ENCODE peak calls at places on chromosomes 7 and 10, in six cellular contexts. One of them, this sample, is unnamed.
A peak's percentile ranks its signal among the peaks of the same experiment; 100 is the strongest.

GRCh38 chr10:24156686-24157085 is 52.3 kb upstream of the KIAA1217 start:
- DNase-seq in mammary epithelial cell: peak; percentile 50
- DNase-seq in colonic mucosa: no peak
- DNase-seq in HCT116: no peak
- DNase-seq in fibroblast of pulmonary artery: peak; percentile 3
- DNase-seq in HFF-Myc: no peak
- DNase-seq in this sample: peak; percentile 5

GRCh38 chr7:123748171-123748733 is 551 bp downstream of the WASL start:
- DNase-seq in mammary epithelial cell: peak; percentile 41
- DNase-seq in colonic mucosa: peak; percentile 53
- DNase-seq in HCT116: no peak
- DNase-seq in fibroblast of pulmonary artery: peak; percentile 33
- DNase-seq in HFF-Myc: no peak
- DNase-seq in this sample: peak; percentile 30

GRCh38 chr7:69992938-69993337 is 394.7 kb downstream of the AUTS2 start:
- DNase-seq in mammary epithelial cell: no peak
- DNase-seq in colonic mucosa: no peak
- DNase-seq in HCT116: no peak
- DNase-seq in fibroblast of pulmonary artery: no peak
- DNase-seq in HFF-Myc: no peak
- DNase-seq in this sample: no peak

GRCh38 chr7:25519962-25520562 is 291.8 kb upstream of the NPVF start:
- DNase-seq in mammary epithelial cell: no peak
- DNase-seq in colonic mucosa: no peak
- DNase-seq in HCT116: no peak
- DNase-seq in fibroblast of pulmonary artery: no peak
- DNase-seq in HFF-Myc: no peak
- DNase-seq in this sample: no peak

GRCh38 chr7:107506683-107507339 is 37.0 kb downstream of the GPR22 start:
- DNase-seq in mammary epithelial cell: peak; percentile 91
- DNase-seq in colonic mucosa: peak; percentile 91
- DNase-seq in HCT116: peak; percentile 28
- DNase-seq in fibroblast of pulmonary artery: peak; percentile 21
- DNase-seq in HFF-Myc: no peak
- DNase-seq in this sample: peak; percentile 21

GRCh38 chr7:109793-110556 is 82.4 kb upstream of the FAM20C start:
- DNase-seq in mammary epithelial cell: no peak
- DNase-seq in colonic mucosa: no peak
- DNase-seq in HCT116: no peak
- DNase-seq in fibroblast of pulmonary artery: no peak
- DNase-seq in HFF-Myc: no peak
- DNase-seq in this sample: no peak

GRCh38 chr7:70630647-70631457 is 501.1 kb upstream of the GALNT17 start:
- DNase-seq in mammary epithelial cell: no peak
- DNase-seq in colonic mucosa: no peak
- DNase-seq in HCT116: no peak
- DNase-seq in fibroblast of pulmonary artery: peak; percentile 6
- DNase-seq in HFF-Myc: no peak
- DNase-seq in this sample: peak; percentile 49

GRCh38 chr10:30730306-30730705 is 100.8 kb upstream of the LYZL2 start:
- DNase-seq in mammary epithelial cell: no peak
- DNase-seq in colonic mucosa: no peak
- DNase-seq in HCT116: no peak
- DNase-seq in fibroblast of pulmonary artery: no peak
- DNase-seq in HFF-Myc: no peak
- DNase-seq in this sample: peak; percentile 10

GRCh38 chr10:44180321-44181154 is 204.4 kb downstream of the CXCL12 start:
- DNase-seq in mammary epithelial cell: peak; percentile 17
- DNase-seq in colonic mucosa: no peak
- DNase-seq in HCT116: no peak
- DNase-seq in fibroblast of pulmonary artery: peak; percentile 79
- DNase-seq in HFF-Myc: peak; percentile 98
- DNase-seq in this sample: peak; percentile 97

GRCh38 chr10:71753091-71753959 is 20.0 kb downstream of the VSIR start:
- DNase-seq in mammary epithelial cell: no peak
- DNase-seq in colonic mucosa: peak; percentile 63
- DNase-seq in HCT116: no peak
- DNase-seq in fibroblast of pulmonary artery: no peak
- DNase-seq in HFF-Myc: no peak
- DNase-seq in this sample: no peak

GRCh38 chr7:603152-603941 is 83.7 kb upstream of the PDGFA start:
- DNase-seq in mammary epithelial cell: no peak
- DNase-seq in colonic mucosa: no peak
- DNase-seq in HCT116: no peak
- DNase-seq in fibroblast of pulmonary artery: no peak
- DNase-seq in HFF-Myc: no peak
- DNase-seq in this sample: no peak

GRCh38 chr7:107453388-107453787 is 16.5 kb upstream of the GPR22 start:
- DNase-seq in mammary epithelial cell: no peak
- DNase-seq in colonic mucosa: no peak
- DNase-seq in HCT116: no peak
- DNase-seq in fibroblast of pulmonary artery: no peak
- DNase-seq in HFF-Myc: no peak
- DNase-seq in this sample: no peak

GRCh38 chr10:7029672-7030071 is 381.2 kb downstream of the SFMBT2 start:
- DNase-seq in mammary epithelial cell: no peak
- DNase-seq in colonic mucosa: no peak
- DNase-seq in HCT116: no peak
- DNase-seq in fibroblast of pulmonary artery: no peak
- DNase-seq in HFF-Myc: no peak
- DNase-seq in this sample: no peak

GRCh38 chr7:112201421-112201820 is 4.8 kb downstream of the DOCK4 start:
- DNase-seq in mammary epithelial cell: peak; percentile 42
- DNase-seq in colonic mucosa: no peak
- DNase-seq in HCT116: no peak
- DNase-seq in fibroblast of pulmonary artery: peak; percentile 58
- DNase-seq in HFF-Myc: peak; percentile 93
- DNase-seq in this sample: peak; percentile 95

GRCh38 chr7:110587294-110587693 is 503.6 kb upstream of the LRRN3 start:
- DNase-seq in mammary epithelial cell: no peak
- DNase-seq in colonic mucosa: no peak
- DNase-seq in HCT116: no peak
- DNase-seq in fibroblast of pulmonary artery: no peak
- DNase-seq in HFF-Myc: no peak
- DNase-seq in this sample: no peak

GRCh38 chr7:1843271-1843861 is 173.3 kb downstream of the ELFN1 start:
- DNase-seq in mammary epithelial cell: no peak
- DNase-seq in colonic mucosa: no peak
- DNase-seq in HCT116: no peak
- DNase-seq in fibroblast of pulmonary artery: no peak
- DNase-seq in HFF-Myc: peak; percentile 46
- DNase-seq in this sample: no peak

GRCh38 chr7:124550036-124550435 is 215.6 kb downstream of the GPR37 start:
- DNase-seq in mammary epithelial cell: no peak
- DNase-seq in colonic mucosa: no peak
- DNase-seq in HCT116: no peak
- DNase-seq in fibroblast of pulmonary artery: no peak
- DNase-seq in HFF-Myc: no peak
- DNase-seq in this sample: peak; percentile 2

GRCh38 chr10:47329905-47330304 is 7.7 kb downstream of the GDF2 start:
- DNase-seq in mammary epithelial cell: no peak
- DNase-seq in colonic mucosa: no peak
- DNase-seq in HCT116: no peak
- DNase-seq in fibroblast of pulmonary artery: no peak
- DNase-seq in HFF-Myc: no peak
- DNase-seq in this sample: no peak

GRCh38 chr7:150406565-150407421 is 27.7 kb downstream of the ZNF775 start:
- DNase-seq in mammary epithelial cell: no peak
- DNase-seq in colonic mucosa: peak; percentile 65
- DNase-seq in HCT116: no peak
- DNase-seq in fibroblast of pulmonary artery: no peak
- DNase-seq in HFF-Myc: no peak
- DNase-seq in this sample: no peak

GRCh38 chr7:119720541-119720940 is 552.4 kb upstream of the KCND2 start:
- DNase-seq in mammary epithelial cell: peak; percentile 68
- DNase-seq in colonic mucosa: no peak
- DNase-seq in HCT116: peak; percentile 32
- DNase-seq in fibroblast of pulmonary artery: peak; percentile 92
- DNase-seq in HFF-Myc: peak; percentile 14
- DNase-seq in this sample: peak; percentile 94

DNA sequence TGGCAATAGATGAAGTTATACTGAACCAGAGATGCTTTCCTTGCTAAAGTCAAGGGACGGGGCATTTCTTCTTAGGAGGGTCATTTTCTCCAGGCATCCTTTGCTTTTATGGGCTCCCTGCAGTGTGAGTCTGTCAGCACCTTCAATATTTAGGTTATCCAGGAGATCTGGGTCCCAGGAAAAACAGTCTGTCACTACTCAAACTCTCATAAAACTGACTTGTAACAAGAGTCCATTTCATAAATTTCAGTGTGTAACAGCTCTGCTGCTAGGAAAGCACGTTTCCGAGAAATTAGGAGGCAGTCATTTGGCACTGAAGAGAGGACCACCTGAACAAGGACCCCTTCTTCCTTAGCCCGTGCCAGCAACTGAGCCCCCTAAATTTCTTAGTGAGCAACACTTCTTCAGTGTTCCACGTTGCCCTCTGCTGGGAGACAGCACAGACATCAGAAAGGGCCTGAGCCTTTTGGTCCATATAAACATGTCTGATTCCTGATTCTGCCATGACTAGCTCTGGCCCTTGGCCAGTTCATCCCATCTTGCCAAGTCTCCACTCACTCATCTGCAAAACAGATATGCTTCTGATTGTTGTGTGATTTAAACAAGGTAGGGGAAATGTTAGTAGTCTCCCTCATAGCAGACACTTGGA is 7.2 kb downstream of the GCC1 start:
- DNase-seq in mammary epithelial cell: no peak
- DNase-seq in colonic mucosa: no peak
- DNase-seq in HCT116: no peak
- DNase-seq in fibroblast of pulmonary artery: peak; percentile 33
- DNase-seq in HFF-Myc: no peak
- DNase-seq in this sample: peak; percentile 81
- TF ChIP-seq CTCF in mammary epithelial cell: peak; percentile 1
- TF ChIP-seq CTCF in colonic mucosa: no peak
- TF ChIP-seq CTCF in HCT116: peak; percentile 13
- TF ChIP-seq CTCF in fibroblast of pulmonary artery: peak; percentile 35
- TF ChIP-seq CTCF in HFF-Myc: peak; percentile 22
- TF ChIP-seq CTCF in this sample: peak; percentile 44

GRCh38 chr7:47336178-47337020 is 245.5 kb downstream of the TNS3 start:
- DNase-seq in mammary epithelial cell: peak; percentile 95
- DNase-seq in colonic mucosa: no peak
- DNase-seq in HCT116: no peak
- DNase-seq in fibroblast of pulmonary artery: peak; percentile 32
- DNase-seq in HFF-Myc: no peak
- DNase-seq in this sample: peak; percentile 67

GRCh38 chr7:47338031-47338430 is 243.9 kb downstream of the TNS3 start:
- DNase-seq in mammary epithelial cell: no peak
- DNase-seq in colonic mucosa: no peak
- DNase-seq in HCT116: no peak
- DNase-seq in fibroblast of pulmonary artery: peak; percentile 11
- DNase-seq in HFF-Myc: no peak
- DNase-seq in this sample: peak; percentile 35

GRCh38 chr7:47335557-47336177 is 246.2 kb downstream of the TNS3 start:
- DNase-seq in mammary epithelial cell: no peak
- DNase-seq in colonic mucosa: no peak
- DNase-seq in HCT116: no peak
- DNase-seq in fibroblast of pulmonary artery: no peak
- DNase-seq in HFF-Myc: no peak
- DNase-seq in this sample: no peak

GRCh38 chr7:47337021-47337492 is 244.9 kb downstream of the TNS3 start:
- DNase-seq in mammary epithelial cell: no peak
- DNase-seq in colonic mucosa: no peak
- DNase-seq in HCT116: no peak
- DNase-seq in fibroblast of pulmonary artery: no peak
- DNase-seq in HFF-Myc: no peak
- DNase-seq in this sample: no peak

DNA sequence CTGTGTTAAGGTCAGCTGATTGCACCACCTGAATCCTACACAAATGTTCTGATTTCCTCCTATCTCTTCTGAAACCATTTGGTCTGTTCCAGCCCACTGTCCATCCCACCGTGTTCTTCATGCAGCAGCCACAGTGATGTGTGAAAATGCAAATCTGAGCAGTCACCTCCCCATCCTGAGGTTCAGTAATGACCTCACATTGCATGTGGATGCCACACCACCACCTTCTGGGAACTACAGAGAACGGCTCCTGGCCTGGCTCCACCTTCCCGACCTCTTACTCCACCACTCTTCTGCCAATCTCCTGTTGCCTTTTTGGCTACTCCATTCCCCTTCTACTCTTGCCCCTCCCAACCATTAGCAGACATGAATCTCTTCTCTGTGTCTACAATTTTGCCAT is 244.4 kb downstream of the TNS3 start:
- DNase-seq in mammary epithelial cell: no peak
- DNase-seq in colonic mucosa: no peak
- DNase-seq in HCT116: no peak
- DNase-seq in fibroblast of pulmonary artery: no peak
- DNase-seq in HFF-Myc: no peak
- DNase-seq in this sample: peak; percentile 20
- TF ChIP-seq CTCF in mammary epithelial cell: peak; percentile 40
- TF ChIP-seq CTCF in colonic mucosa: no peak
- TF ChIP-seq CTCF in HCT116: no peak
- TF ChIP-seq CTCF in fibroblast of pulmonary artery: no peak
- TF ChIP-seq CTCF in HFF-Myc: no peak
- TF ChIP-seq CTCF in this sample: no peak

DNA sequence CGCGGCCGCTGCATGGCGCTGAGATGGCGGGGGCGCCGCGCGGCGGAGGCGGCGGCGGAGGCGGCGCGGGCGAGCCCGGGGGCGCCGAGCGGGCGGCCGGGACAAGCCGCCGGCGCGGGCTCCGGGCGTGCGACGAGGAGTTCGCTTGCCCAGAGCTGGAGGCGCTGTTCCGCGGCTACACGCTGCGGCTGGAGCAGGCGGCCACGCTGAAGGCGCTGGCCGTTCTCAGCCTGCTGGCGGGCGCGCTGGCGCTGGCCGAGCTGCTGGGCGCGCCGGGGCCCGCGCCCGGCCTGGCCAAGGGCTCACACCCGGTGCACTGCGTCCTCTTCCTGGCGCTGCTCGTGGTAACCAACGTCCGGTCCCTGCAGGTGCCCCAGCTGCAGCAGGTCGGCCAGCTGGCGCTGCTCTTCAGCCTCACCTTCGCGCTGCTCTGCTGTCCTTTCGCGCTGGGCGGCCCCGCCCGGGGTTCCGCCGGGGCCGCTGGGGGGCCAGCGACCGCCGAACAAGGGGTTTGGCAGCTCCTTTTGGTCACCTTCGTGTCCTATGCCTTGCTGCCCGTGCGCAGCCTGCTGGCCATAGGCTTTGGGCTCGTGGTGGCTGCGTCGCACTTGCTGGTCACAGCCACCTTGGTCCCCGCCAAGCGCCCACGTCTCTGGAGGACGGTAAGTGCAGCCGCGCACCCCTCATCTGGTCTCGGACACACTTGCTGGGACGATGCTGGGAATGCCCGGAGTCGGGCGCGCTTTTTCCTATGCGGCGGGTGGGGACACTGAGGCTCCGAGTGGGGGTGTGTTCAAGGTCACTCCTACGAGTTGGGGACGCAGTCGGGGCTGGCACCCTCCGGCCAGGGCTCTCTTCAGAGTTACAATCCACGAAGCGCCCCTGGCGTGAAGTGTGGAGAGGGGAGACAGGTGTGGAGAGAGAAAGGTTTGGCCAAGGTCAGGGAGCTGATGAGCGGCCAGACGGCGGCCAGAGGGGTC is 643 bp downstream of the ADCY1 start:
- DNase-seq in mammary epithelial cell: peak; percentile 21
- DNase-seq in colonic mucosa: no peak
- DNase-seq in HCT116: no peak
- DNase-seq in fibroblast of pulmonary artery: peak; percentile 42
- DNase-seq in HFF-Myc: no peak
- DNase-seq in this sample: peak; percentile 43
- TF ChIP-seq CTCF in mammary epithelial cell: no peak
- TF ChIP-seq CTCF in colonic mucosa: no peak
- TF ChIP-seq CTCF in HCT116: no peak
- TF ChIP-seq CTCF in fibroblast of pulmonary artery: no peak
- TF ChIP-seq CTCF in HFF-Myc: no peak
- TF ChIP-seq CTCF in this sample: no peak

GRCh38 chr7:154474903-154475520 is 422.8 kb downstream of the DPP6 start:
- DNase-seq in mammary epithelial cell: no peak
- DNase-seq in colonic mucosa: no peak
- DNase-seq in HCT116: no peak
- DNase-seq in fibroblast of pulmonary artery: no peak
- DNase-seq in HFF-Myc: no peak
- DNase-seq in this sample: no peak
- TF ChIP-seq CTCF in mammary epithelial cell: no peak
- TF ChIP-seq CTCF in colonic mucosa: no peak
- TF ChIP-seq CTCF in HCT116: no peak
- TF ChIP-seq CTCF in fibroblast of pulmonary artery: no peak
- TF ChIP-seq CTCF in HFF-Myc: no peak
- TF ChIP-seq CTCF in this sample: no peak